ENCODE peak calls at places on chromosomes 2 and 18, in six cellular contexts. One of them, this sample, is unnamed. For H3K9me3, the result is how much of the 10 kb centered on the place peaks cover.

GRCh38 chr2:105329561-105330495 is at the start of gene TGFBRAP1:
- DNase-seq in aorta: peak
- DNase-seq in IMR-90: peak
- DNase-seq in pancreas: peak
- DNase-seq in PC-9: no peak
- DNase-seq in left ventricle myocardium inferior: peak
- DNase-seq in this sample: peak

GRCh38 chr2:128623776-128624424 is 305.2 kb upstream of the HS6ST1 start:
- DNase-seq in aorta: peak
- DNase-seq in IMR-90: peak
- DNase-seq in pancreas: no peak
- DNase-seq in PC-9: peak
- DNase-seq in left ventricle myocardium inferior: no peak
- DNase-seq in this sample: peak

GRCh38 chr2:216539791-216540241 is 41.2 kb downstream of the RPL37A start:
- DNase-seq in aorta: peak
- DNase-seq in IMR-90: peak
- DNase-seq in pancreas: peak
- DNase-seq in PC-9: peak
- DNase-seq in left ventricle myocardium inferior: peak
- DNase-seq in this sample: peak

GRCh38 chr18:50628543-50628905 is 68.6 kb downstream of the MAPK4 start:
- DNase-seq in aorta: no peak
- DNase-seq in IMR-90: no peak
- DNase-seq in pancreas: no peak
- DNase-seq in PC-9: no peak
- DNase-seq in left ventricle myocardium inferior: no peak
- DNase-seq in this sample: no peak

GRCh38 chr2:3043726-3044125 is 333.9 kb downstream of the EIPR1 start:
- DNase-seq in aorta: no peak
- DNase-seq in IMR-90: no peak
- DNase-seq in pancreas: no peak
- DNase-seq in PC-9: no peak
- DNase-seq in left ventricle myocardium inferior: no peak
- DNase-seq in this sample: no peak

GRCh38 chr2:96116879-96117533 is 635 bp upstream of the ADRA2B start:
- DNase-seq in aorta: peak
- DNase-seq in IMR-90: peak
- DNase-seq in pancreas: peak
- DNase-seq in PC-9: no peak
- DNase-seq in left ventricle myocardium inferior: peak
- DNase-seq in this sample: peak

GRCh38 chr2:119490653-119491195 is 33.6 kb downstream of the SCTR start:
- DNase-seq in aorta: no peak
- DNase-seq in IMR-90: no peak
- DNase-seq in pancreas: no peak
- DNase-seq in PC-9: no peak
- DNase-seq in left ventricle myocardium inferior: no peak
- DNase-seq in this sample: no peak

GRCh38 chr2:23073681-23074080 is 311.3 kb upstream of the KLHL29 start:
- DNase-seq in aorta: no peak
- DNase-seq in IMR-90: no peak
- DNase-seq in pancreas: no peak
- DNase-seq in PC-9: no peak
- DNase-seq in left ventricle myocardium inferior: no peak
- DNase-seq in this sample: no peak

GRCh38 chr2:14745288-14746076 is 113.0 kb downstream of the LRATD1 start:
- DNase-seq in aorta: no peak
- DNase-seq in IMR-90: no peak
- DNase-seq in pancreas: no peak
- DNase-seq in PC-9: no peak
- DNase-seq in left ventricle myocardium inferior: no peak
- DNase-seq in this sample: no peak

GRCh38 chr2:109736177-109736827 is 57.8 kb upstream of the RGPD5 start:
- DNase-seq in aorta: no peak
- DNase-seq in IMR-90: peak
- DNase-seq in pancreas: peak
- DNase-seq in PC-9: peak
- DNase-seq in left ventricle myocardium inferior: no peak
- DNase-seq in this sample: no peak

GRCh38 chr2:238231251-238231793 is 8.5 kb downstream of the HES6 start:
- DNase-seq in aorta: peak
- DNase-seq in IMR-90: peak
- DNase-seq in pancreas: peak
- DNase-seq in PC-9: no peak
- DNase-seq in left ventricle myocardium inferior: peak
- DNase-seq in this sample: peak

GRCh38 chr2:156321243-156321904 is 11.1 kb downstream of the NR4A2 start:
- DNase-seq in aorta: peak
- DNase-seq in IMR-90: no peak
- DNase-seq in pancreas: no peak
- DNase-seq in PC-9: no peak
- DNase-seq in left ventricle myocardium inferior: no peak
- DNase-seq in this sample: peak

GRCh38 chr2:28480403-28481049 is 15.3 kb upstream of the PLB1 start:
- DNase-seq in aorta: no peak
- DNase-seq in IMR-90: no peak
- DNase-seq in pancreas: no peak
- DNase-seq in PC-9: no peak
- DNase-seq in left ventricle myocardium inferior: no peak
- DNase-seq in this sample: no peak

GRCh38 chr2:4618630-4619228 is 915.4 kb downstream of the DCDC2C start:
- DNase-seq in aorta: no peak
- DNase-seq in IMR-90: no peak
- DNase-seq in pancreas: no peak
- DNase-seq in PC-9: no peak
- DNase-seq in left ventricle myocardium inferior: no peak
- DNase-seq in this sample: no peak
- H3K9me3 ChIP-seq in aorta: under half
- H3K9me3 ChIP-seq in IMR-90: under half
- H3K9me3 ChIP-seq in pancreas: under half
- H3K9me3 ChIP-seq in PC-9: under half
- H3K9me3 ChIP-seq in left ventricle myocardium inferior: under half
- H3K9me3 ChIP-seq in this sample: under half

GRCh38 chr2:210842896-210843295 is 286.5 kb downstream of the CPS1 start:
- DNase-seq in aorta: no peak
- DNase-seq in IMR-90: no peak
- DNase-seq in pancreas: no peak
- DNase-seq in PC-9: no peak
- DNase-seq in left ventricle myocardium inferior: no peak
- DNase-seq in this sample: no peak
- H3K9me3 ChIP-seq in aorta: under half
- H3K9me3 ChIP-seq in IMR-90: under half
- H3K9me3 ChIP-seq in pancreas: under half
- H3K9me3 ChIP-seq in PC-9: under half
- H3K9me3 ChIP-seq in left ventricle myocardium inferior: under half
- H3K9me3 ChIP-seq in this sample: under half

DNA sequence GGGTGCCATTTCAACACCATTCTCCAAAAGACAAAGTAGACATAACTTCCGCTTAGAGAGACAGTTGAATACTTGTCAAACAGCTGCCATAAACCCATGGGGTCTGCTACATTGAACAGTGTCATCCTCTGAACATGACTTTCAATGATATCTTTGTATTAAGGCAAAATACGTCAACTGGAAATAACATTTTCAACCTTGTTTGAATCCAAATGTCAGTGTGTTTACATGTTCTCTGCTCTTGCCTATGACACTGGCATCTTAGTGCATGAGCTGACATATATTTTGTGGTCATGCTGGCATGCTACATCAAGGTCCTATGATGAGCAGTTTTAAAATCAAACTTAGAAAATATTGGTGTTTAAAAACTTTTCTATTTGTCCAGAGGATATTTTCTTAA is 1548.1 kb upstream of the LRRTM1 start:
- DNase-seq in aorta: no peak
- DNase-seq in IMR-90: no peak
- DNase-seq in pancreas: no peak
- DNase-seq in PC-9: no peak
- DNase-seq in left ventricle myocardium inferior: no peak
- DNase-seq in this sample: no peak
- H3K9me3 ChIP-seq in aorta: under half
- H3K9me3 ChIP-seq in IMR-90: under half
- H3K9me3 ChIP-seq in pancreas: under half
- H3K9me3 ChIP-seq in PC-9: under half
- H3K9me3 ChIP-seq in left ventricle myocardium inferior: under half
- H3K9me3 ChIP-seq in this sample: under half

DNA sequence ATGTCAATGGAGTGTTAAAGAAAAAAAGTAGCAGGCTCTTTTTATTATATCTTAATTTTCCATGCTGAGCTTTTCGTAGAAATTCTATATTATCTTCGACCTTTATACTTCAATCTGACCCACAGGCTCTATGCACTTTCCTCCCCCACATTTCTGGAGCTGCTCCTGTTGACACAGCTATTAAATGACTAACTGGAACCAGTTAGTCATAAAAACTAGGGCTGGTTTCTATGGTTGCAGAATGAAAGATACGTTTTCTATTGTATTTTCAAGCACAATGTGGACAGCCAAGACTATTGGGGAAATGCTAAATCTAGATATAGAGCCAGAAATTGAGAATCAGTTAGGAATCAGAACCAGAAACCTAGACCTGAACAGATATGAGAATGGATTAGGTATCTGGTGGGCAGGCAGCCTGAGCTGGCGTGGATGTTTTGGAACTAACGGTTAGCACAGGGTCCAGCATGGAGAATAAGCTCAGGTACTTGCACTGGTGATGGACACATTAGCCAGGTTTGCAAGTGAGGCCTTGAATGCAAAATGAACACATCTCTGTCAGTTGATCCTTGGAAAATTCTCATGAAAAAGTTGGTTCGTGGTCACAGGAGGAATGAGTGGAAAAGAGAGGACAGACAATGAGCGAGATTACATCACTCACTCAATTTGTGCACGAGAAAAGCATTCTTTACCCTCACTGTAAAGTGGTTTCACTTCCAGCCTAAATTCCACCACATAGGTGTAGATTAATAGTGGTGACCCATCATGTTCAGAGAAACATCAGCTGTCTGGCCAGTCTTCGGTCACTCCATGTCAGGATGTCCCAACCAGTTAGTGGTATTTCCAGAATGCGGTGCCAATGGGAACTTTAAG is 144.6 kb upstream of the EPHA4 start:
- DNase-seq in aorta: no peak
- DNase-seq in IMR-90: peak
- DNase-seq in pancreas: no peak
- DNase-seq in PC-9: peak
- DNase-seq in left ventricle myocardium inferior: no peak
- DNase-seq in this sample: no peak
- H3K9me3 ChIP-seq in aorta: under half
- H3K9me3 ChIP-seq in IMR-90: under half
- H3K9me3 ChIP-seq in pancreas: under half
- H3K9me3 ChIP-seq in PC-9: under half
- H3K9me3 ChIP-seq in left ventricle myocardium inferior: under half
- H3K9me3 ChIP-seq in this sample: under half

DNA sequence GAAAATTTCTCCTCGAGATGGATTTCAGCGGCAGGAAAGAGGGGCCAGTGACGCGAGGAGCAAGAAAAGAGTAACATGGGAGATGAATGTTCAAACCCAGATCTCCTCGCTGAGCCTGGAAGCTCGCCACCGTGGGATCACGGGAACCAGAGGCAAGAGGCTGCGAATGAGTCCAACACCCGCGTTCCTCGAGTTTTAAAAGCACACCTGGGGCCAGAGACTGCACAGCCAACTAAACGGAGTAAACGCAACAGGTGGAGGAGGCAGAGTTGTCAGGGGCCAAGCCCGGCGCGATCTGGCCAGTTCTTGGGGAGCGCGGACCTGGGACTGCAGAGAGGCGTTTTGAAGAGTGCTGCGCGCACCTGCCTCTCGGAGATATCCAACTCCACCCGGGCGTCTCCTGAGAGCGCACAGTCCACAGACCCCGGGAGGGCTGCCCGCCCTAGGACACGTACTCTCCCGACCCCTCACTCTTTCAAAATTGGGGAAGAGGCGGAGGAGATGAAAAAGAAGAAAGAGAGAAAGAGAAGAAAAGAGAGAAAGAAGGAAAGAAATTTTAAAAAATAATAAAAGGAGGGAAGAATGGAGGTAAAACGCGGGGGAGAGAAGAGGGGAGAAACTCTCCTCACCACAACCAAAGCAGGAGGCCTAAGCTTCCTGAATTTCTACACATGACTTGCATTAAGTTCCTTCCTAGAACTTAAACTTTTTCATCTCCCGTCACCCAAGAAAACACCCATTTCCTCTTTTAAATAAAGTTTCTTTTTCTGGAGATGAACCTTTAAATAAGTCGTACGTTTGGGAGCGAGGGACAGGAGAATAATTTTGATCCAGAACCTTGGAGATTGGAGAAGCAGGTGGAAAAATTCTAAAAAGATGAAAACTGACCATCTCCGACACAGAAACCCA is 5.3 kb upstream of the PAX3 start:
- DNase-seq in aorta: no peak
- DNase-seq in IMR-90: no peak
- DNase-seq in pancreas: no peak
- DNase-seq in PC-9: no peak
- DNase-seq in left ventricle myocardium inferior: no peak
- DNase-seq in this sample: no peak
- H3K9me3 ChIP-seq in aorta: under half
- H3K9me3 ChIP-seq in IMR-90: under half
- H3K9me3 ChIP-seq in pancreas: under half
- H3K9me3 ChIP-seq in PC-9: under half
- H3K9me3 ChIP-seq in left ventricle myocardium inferior: under half
- H3K9me3 ChIP-seq in this sample: under half

This sample was measured in right cardiac atrium.